ENCODE peak calls at places on chromosomes 5 and 9, in four cellular contexts. One of them, this sample, is unnamed.

GRCh38 chr5:133729800-133730199 is 117.5 kb upstream of the FSTL4 start:
- DNase-seq in AG08395: no peak
- DNase-seq in HCT116: no peak
- DNase-seq in pancreas: no peak
- DNase-seq in this sample: no peak

GRCh38 chr9:136110082-136111061 is 8.3 kb downstream of the TMEM250 start:
- DNase-seq in AG08395: no peak
- DNase-seq in HCT116: no peak
- DNase-seq in pancreas: no peak
- DNase-seq in this sample: no peak

GRCh38 chr9:5825223-5825622 is 7.7 kb downstream of the ERMP1 start:
- DNase-seq in AG08395: no peak
- DNase-seq in HCT116: no peak
- DNase-seq in pancreas: no peak
- DNase-seq in this sample: no peak

GRCh38 chr5:79413112-79413511 is 100.8 kb downstream of the HOMER1 start:
- DNase-seq in AG08395: no peak
- DNase-seq in HCT116: no peak
- DNase-seq in pancreas: no peak
- DNase-seq in this sample: no peak

GRCh38 chr5:93273176-93273575 is 307.8 kb downstream of the NR2F1-AS1 start:
- DNase-seq in AG08395: peak
- DNase-seq in HCT116: no peak
- DNase-seq in pancreas: no peak
- DNase-seq in this sample: no peak

GRCh38 chr5:108430931-108431608 is 49.2 kb upstream of the FBXL17 start:
- DNase-seq in AG08395: no peak
- DNase-seq in HCT116: no peak
- DNase-seq in pancreas: no peak
- DNase-seq in this sample: no peak

GRCh38 chr5:112418412-112419049 is 546 bp downstream of the EPB41L4A start:
- DNase-seq in AG08395: no peak
- DNase-seq in HCT116: no peak
- DNase-seq in pancreas: no peak
- DNase-seq in this sample: no peak

GRCh38 chr9:130381660-130382059 is 63.1 kb upstream of the ASS1 start:
- DNase-seq in AG08395: no peak
- DNase-seq in HCT116: no peak
- DNase-seq in pancreas: no peak
- DNase-seq in this sample: no peak

GRCh38 chr9:21576331-21577189 is 94.4 kb upstream of the IFNE start:
- DNase-seq in AG08395: peak
- DNase-seq in HCT116: peak
- DNase-seq in pancreas: no peak
- DNase-seq in this sample: no peak

GRCh38 chr9:127694890-127695735 is 11.7 kb upstream of the CFAP157 start:
- DNase-seq in AG08395: peak
- DNase-seq in HCT116: no peak
- DNase-seq in pancreas: no peak
- DNase-seq in this sample: no peak

GRCh38 chr9:111985315-111985714 is 88.7 kb downstream of the UGCG start:
- DNase-seq in AG08395: no peak
- DNase-seq in HCT116: no peak
- DNase-seq in pancreas: no peak
- DNase-seq in this sample: no peak

GRCh38 chr5:148768801-148769415 is 57.5 kb upstream of the ADRB2 start:
- DNase-seq in AG08395: no peak
- DNase-seq in HCT116: no peak
- DNase-seq in pancreas: no peak
- DNase-seq in this sample: no peak

This sample was measured in stomach.